ENCODE peak calls at places on chromosomes 11 and 22, in five cellular contexts. A, H, J, K and N are unnamed samples.

GRCh38 chr11:1994121-1994520 is 3.5 kb downstream of the H19 start:
- DNase-seq in A (no peak), H (no peak), J (no peak), K (no peak), N (no peak)

GRCh38 chr11:47478651-47479329 is 29.9 kb upstream of the RAPSN start:
- DNase-seq in A (no peak), H (no peak), J (no peak), K (no peak), N (no peak)

GRCh38 chr22:24178021-24178431 is 3.3 kb upstream of the SUSD2 start:
- DNase-seq in A (no peak), H (no peak), J (no peak), K (no peak), N (no peak)

GRCh38 chr11:77198440-77198849 is 70.4 kb downstream of the MYO7A start:
- DNase-seq in A (no peak), H (peak; percentile 39), J (no peak), K (no peak), N (no peak)

GRCh38 chr11:47414685-47415070 is 6.3 kb downstream of the SLC39A13 start:
- DNase-seq in A (no peak), H (no peak), J (no peak), K (no peak), N (no peak)

GRCh38 chr22:47794851-47795250 is 1032.4 kb downstream of the TBC1D22A start:
- DNase-seq in A (no peak), H (no peak), J (no peak), K (no peak), N (no peak)

GRCh38 chr11:15179167-15179566 is 64.4 kb downstream of the INSC start:
- DNase-seq in A (no peak), H (no peak), J (peak; percentile 49), K (no peak), N (no peak)

GRCh38 chr22:22214819-22215329 is 29.7 kb upstream of the VPREB1 start:
- DNase-seq in A (no peak), H (no peak), J (no peak), K (no peak), N (no peak)

GRCh38 chr22:44410396-44411056 is 87.5 kb downstream of the RTL6 start:
- DNase-seq in A (no peak), H (peak; percentile 79), J (no peak), K (no peak), N (no peak)

GRCh38 chr11:20671856-20672546 is 2.6 kb downstream of the NELL1 start:
- DNase-seq in A (no peak), H (peak; percentile 43), J (no peak), K (no peak), N (peak; percentile 74)

GRCh38 chr22:40799008-40799407 is 20.1 kb downstream of the SLC25A17 start:
- DNase-seq in A (no peak), H (no peak), J (no peak), K (no peak), N (no peak)

GRCh38 chr11:279040-279965 is 1.1 kb downstream of the NLRP6 start:
- DNase-seq in A (no peak), H (no peak), J (no peak), K (no peak), N (no peak)

GRCh38 chr11:125390949-125391348 is 105.1 kb downstream of the FEZ1 start:
- DNase-seq in A (no peak), H (peak; percentile 23), J (peak; percentile 82), K (no peak), N (no peak)